ENCODE peak calls at places on chromosomes 4 and X, in four cellular contexts. H is MG63, A is adrenal gland, O is heart left ventricle. N is an unnamed sample. For H3K9me3, the result is how much of the 10 kb centered on the place peaks cover.

GRCh38 chrX:42530027-42530426 is 247.9 kb downstream of the PPP1R2C start:
- DNase-seq in O (no peak), H (peak), A (no peak), N (no peak)

GRCh38 chrX:10759400-10759799 is 139.0 kb upstream of the MID1 start:
- DNase-seq in H (no peak), A (no peak), O (no peak), N (no peak)

GRCh38 chr4:100936676-100937390 is 410.5 kb downstream of the PPP3CA start:
- DNase-seq in O (no peak), A (no peak), H (no peak), N (no peak)

GRCh38 chr4:187493661-187494060 is 501.9 kb upstream of the ZFP42 start:
- DNase-seq in H (no peak), A (no peak), O (no peak), N (no peak)

GRCh38 chrX:112670290-112670689 is 9.4 kb downstream of the LHFPL1 start:
- DNase-seq in O (no peak), H (no peak), A (no peak), N (no peak)

GRCh38 chr4:1288786-1289185 is 905 bp upstream of the MAEA start:
- DNase-seq in A (no peak), O (no peak), H (no peak), N (no peak)

GRCh38 chrX:155056877-155057792 is 13.8 kb downstream of the CMC4 start:
- DNase-seq in A (peak), O (peak), H (peak), N (peak)

GRCh38 chrX:39669668-39670067 is 428.1 kb downstream of the BCOR start:
- DNase-seq in O (no peak), A (no peak), H (no peak), N (no peak)

GRCh38 chrX:109785053-109785452 is 52.0 kb upstream of the ACSL4 start:
- DNase-seq in O (no peak), A (no peak), H (no peak), N (no peak)

GRCh38 chr4:87707279-87707918 is 57.3 kb downstream of the DMP1 start:
- DNase-seq in O (no peak), H (no peak), A (no peak), N (no peak)

GRCh38 chr4:182093947-182094346 is 149.3 kb upstream of the TENM3 start:
- DNase-seq in A (no peak), O (no peak), H (no peak), N (no peak)
- H3K4me3 ChIP-seq in A (no peak), O (no peak), H (no peak), N (no peak)

GRCh38 chr4:14646831-14647230 is 355.4 kb upstream of the CPEB2 start:
- DNase-seq in O (no peak), H (no peak), A (no peak), N (no peak)
- H3K9me3 ChIP-seq in O (under half), H (under half), A (under half), N (under half)

DNA sequence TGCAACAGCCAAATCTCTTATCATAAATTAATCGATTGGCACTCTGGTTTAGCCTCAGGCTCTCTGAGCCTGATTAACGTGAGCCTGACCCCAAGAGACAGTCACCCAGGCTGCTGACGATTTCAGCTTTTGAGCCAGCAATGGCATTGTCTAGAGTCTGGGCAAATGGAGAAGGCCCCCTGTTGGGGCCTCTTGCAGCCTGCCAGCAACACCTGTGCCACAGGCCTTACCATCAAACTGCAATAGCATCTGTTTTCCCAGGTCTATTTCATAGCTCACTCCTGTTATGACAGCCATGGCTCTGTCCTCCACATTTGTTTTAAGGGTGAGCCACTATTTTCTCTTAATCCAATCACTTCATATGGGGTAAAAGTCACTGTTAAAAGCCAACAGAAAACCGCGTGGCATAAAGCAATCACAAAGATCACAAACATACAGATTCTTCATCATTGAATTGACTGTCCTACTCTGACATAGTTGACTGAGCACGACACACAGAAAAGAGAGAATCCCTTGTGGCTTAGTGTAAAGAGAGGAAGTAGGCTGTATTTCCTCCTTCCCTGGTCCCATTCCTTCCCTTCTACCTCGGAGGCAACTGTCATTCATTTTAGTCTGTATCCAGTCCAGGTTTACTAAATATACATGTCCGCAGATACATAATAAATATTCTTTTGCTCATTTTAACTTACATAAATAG is 47.8 kb downstream of the SLC9A7 start:
- DNase-seq in O (no peak), H (no peak), A (no peak), N (no peak)
- H3K4me3 ChIP-seq in O (no peak), H (no peak), A (no peak), N (no peak)

GRCh38 chr4:159777689-159778088 is 674.8 kb downstream of the RAPGEF2 start:
- DNase-seq in H (no peak), O (no peak), A (no peak), N (no peak)
- H3K9me3 ChIP-seq in H (under half), O (under half), A (under half), N (under half)

GRCh38 chrX:49040376-49040955 is 2.7 kb downstream of the TFE3 start:
- DNase-seq in O (no peak), A (no peak), H (no peak), N (no peak)
- H3K4me3 ChIP-seq in O (no peak), A (peak), H (peak), N (peak)

GRCh38 chrX:111352424-111352823 is 59.6 kb downstream of the DCX start:
- DNase-seq in H (peak), A (peak), O (peak), N (peak)
- H3K9me3 ChIP-seq in H (under half), A (under half), O (under half), N (under half)